ENCODE peak calls at places on chromosomes 1 and 21, in four cellular contexts. C, M, K and V are unnamed samples.

GRCh38 chr1:186374313-186375151 is 521 bp downstream of the TPR start:
- DNase-seq in M (peak), K (peak), C (peak), V (peak)

GRCh38 chr1:106675558-106675957 is 380.9 kb upstream of the PRMT6 start:
- DNase-seq in K (no peak), M (no peak), C (no peak), V (no peak)

GRCh38 chr1:89881415-89882058 is 60.7 kb downstream of the LRRC8D start:
- DNase-seq in C (no peak), M (no peak), K (peak), V (no peak)

GRCh38 chr21:23624281-23624680 is 1983.0 kb downstream of the MRPL39 start:
- DNase-seq in C (no peak), K (no peak), M (no peak), V (no peak)

GRCh38 chr1:20142001-20142710 is 3.0 kb downstream of the PLA2G2F start:
- DNase-seq in C (no peak), K (no peak), M (no peak), V (no peak)

GRCh38 chr1:197910120-197911110 is 6.8 kb upstream of the LHX9 start:
- DNase-seq in M (no peak), K (no peak), C (no peak), V (no peak)

GRCh38 chr1:205436776-205437485 is 15.1 kb upstream of the LEMD1 start:
- DNase-seq in K (no peak), M (no peak), C (no peak), V (no peak)

GRCh38 chr1:41493117-41493536 is 8.6 kb upstream of the EDN2 start:
- DNase-seq in M (peak), K (no peak), C (peak), V (peak)

GRCh38 chr1:167249702-167250101 is 29.0 kb downstream of the POU2F1 start:
- DNase-seq in C (no peak), K (no peak), M (no peak), V (no peak)

GRCh38 chr1:24503003-24503751 is 541 bp downstream of the RCAN3 start:
- DNase-seq in C (no peak), M (no peak), K (no peak), V (no peak)

GRCh38 chr1:27392778-27393635 is 585 bp downstream of the GPR3 start:
- DNase-seq in M (peak), K (no peak), C (no peak), V (no peak)

GRCh38 chr1:199116488-199116887 is 477.6 kb downstream of the PTPRC start:
- DNase-seq in C (no peak), K (no peak), M (no peak), V (no peak)

GRCh38 chr1:1137256-1138045 is 21.6 kb upstream of the C1orf159 start:
- DNase-seq in M (peak), C (no peak), K (no peak), V (no peak)

GRCh38 chr1:39272027-39272790 is 67.7 kb downstream of the MACF1 start:
- DNase-seq in C (peak), M (peak), K (peak), V (peak)

GRCh38 chr1:6347641-6348487 is 45.7 kb downstream of the ACOT7 start:
- DNase-seq in K (no peak), M (peak), C (peak), V (peak)

GRCh38 chr1:101073836-101074235 is 48.3 kb upstream of the DPH5 start:
- DNase-seq in K (no peak), C (no peak), M (no peak), V (no peak)

GRCh38 chr1:1563688-1564087 is 11.0 kb downstream of the SSU72 start:
- DNase-seq in C (no peak), K (no peak), M (no peak), V (no peak)

GRCh38 chr1:100130552-100131077 is 2.1 kb downstream of the SASS6 start:
- DNase-seq in M (no peak), C (peak), K (no peak), V (peak)

GRCh38 chr1:117122297-117123025 is 912 bp upstream of the TRIM45 start:
- DNase-seq in M (no peak), K (no peak), C (no peak), V (no peak)

GRCh38 chr1:228370439-228370940 is 36.1 kb downstream of the TRIM11 start:
- DNase-seq in C (no peak), M (no peak), K (no peak), V (no peak)

GRCh38 chr1:206467915-206468314 is 2.4 kb upstream of the IKBKE start:
- DNase-seq in K (no peak), M (no peak), C (peak), V (no peak)

GRCh38 chr1:244782056-244782455 is 53.4 kb upstream of the COX20 start:
- DNase-seq in K (no peak), C (peak), M (no peak), V (no peak)

GRCh38 chr21:36647279-36648093 is 51.4 kb upstream of the SIM2 start:
- DNase-seq in M (no peak), C (peak), K (no peak), V (peak)

GRCh38 chr1:155071701-155072100 is 6.9 kb upstream of the EFNA3 start:
- DNase-seq in M (no peak), C (no peak), K (no peak), V (no peak)

GRCh38 chr1:29709711-29710169 is 473.4 kb downstream of the PTPRU start:
- DNase-seq in M (no peak), C (peak), K (no peak), V (peak)

GRCh38 chr1:4083171-4084052 is 183.3 kb upstream of the C1orf174 start:
- DNase-seq in M (no peak), C (no peak), K (no peak), V (no peak)

GRCh38 chr1:11862890-11863289 is 4.1 kb upstream of the NPPB start:
- DNase-seq in C (no peak), M (no peak), K (no peak), V (peak)

GRCh38 chr21:44994581-44995171 is 54.8 kb downstream of the SLX9 start:
- DNase-seq in K (no peak), M (no peak), C (no peak), V (no peak)

GRCh38 chr1:229714964-229715603 is 89.0 kb downstream of the URB2 start:
- DNase-seq in C (peak), M (peak), K (no peak), V (peak)

GRCh38 chr1:6546326-6546725 is 8.0 kb downstream of the NOL9 start:
- DNase-seq in K (no peak), C (no peak), M (no peak), V (no peak)

GRCh38 chr1:109892476-109893368 is 17.9 kb upstream of the CSF1 start:
- DNase-seq in M (no peak), K (no peak), C (peak), V (peak)

GRCh38 chr1:70934197-70934961 is 113.2 kb downstream of the PTGER3 start:
- DNase-seq in K (no peak), M (no peak), C (no peak), V (no peak)

GRCh38 chr1:204868340-204868700 is 2.3 kb upstream of the NFASC start:
- DNase-seq in M (no peak), C (no peak), K (no peak), V (no peak)

GRCh38 chr1:26053718-26054572 is 8.0 kb upstream of the SLC30A2 start:
- DNase-seq in K (no peak), C (no peak), M (peak), V (no peak)
- TF ChIP-seq CTCF in K (no peak), C (no peak), M (peak), V (no peak)

GRCh38 chr1:182680901-182681300 is 3.5 kb downstream of the RGS8 start:
- DNase-seq in K (no peak), C (no peak), M (no peak), V (no peak)

GRCh38 chr1:182681516-182681915 is 2.9 kb downstream of the RGS8 start:
- DNase-seq in K (no peak), C (no peak), M (no peak), V (no peak)

GRCh38 chr1:182684128-182684828 is at the start of gene RGS8:
- DNase-seq in M (no peak), K (no peak), C (no peak), V (no peak)

GRCh38 chr1:182685186-182685585 is 799 bp upstream of the RGS8 start:
- DNase-seq in C (no peak), M (no peak), K (no peak), V (no peak)

DNA sequence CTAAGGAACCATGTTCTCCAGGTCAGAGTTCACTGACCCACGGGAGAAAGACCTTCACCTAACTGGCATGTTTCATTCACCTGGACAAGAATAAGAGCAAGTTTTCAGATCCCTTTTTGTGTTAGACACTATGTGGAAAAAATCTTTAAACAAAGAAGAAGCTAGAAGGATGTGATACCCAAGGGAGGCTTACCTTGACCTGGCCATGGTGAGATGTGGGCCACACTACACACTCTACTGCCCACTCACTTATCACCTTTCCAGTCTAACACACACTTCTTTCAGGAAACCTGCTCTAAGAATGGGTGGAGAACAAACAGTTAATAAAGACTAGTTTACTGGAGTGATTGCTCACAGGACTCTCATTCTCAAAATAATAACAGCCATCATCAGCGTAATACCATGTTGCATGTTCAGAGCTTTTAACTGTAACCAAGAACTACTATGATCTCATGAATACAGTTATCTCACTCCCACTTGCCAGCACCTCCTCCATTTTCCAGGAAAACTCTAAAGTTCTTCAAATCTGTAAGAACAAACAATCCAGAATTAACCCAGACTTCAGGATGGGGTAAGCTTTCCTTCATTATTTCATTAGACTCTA is 1.4 kb downstream of the RGS8 start:
- DNase-seq in K (no peak), C (no peak), M (no peak), V (no peak)
- TF ChIP-seq FOS in K (no peak), C (no peak), M (no peak), V (no peak)

DNA sequence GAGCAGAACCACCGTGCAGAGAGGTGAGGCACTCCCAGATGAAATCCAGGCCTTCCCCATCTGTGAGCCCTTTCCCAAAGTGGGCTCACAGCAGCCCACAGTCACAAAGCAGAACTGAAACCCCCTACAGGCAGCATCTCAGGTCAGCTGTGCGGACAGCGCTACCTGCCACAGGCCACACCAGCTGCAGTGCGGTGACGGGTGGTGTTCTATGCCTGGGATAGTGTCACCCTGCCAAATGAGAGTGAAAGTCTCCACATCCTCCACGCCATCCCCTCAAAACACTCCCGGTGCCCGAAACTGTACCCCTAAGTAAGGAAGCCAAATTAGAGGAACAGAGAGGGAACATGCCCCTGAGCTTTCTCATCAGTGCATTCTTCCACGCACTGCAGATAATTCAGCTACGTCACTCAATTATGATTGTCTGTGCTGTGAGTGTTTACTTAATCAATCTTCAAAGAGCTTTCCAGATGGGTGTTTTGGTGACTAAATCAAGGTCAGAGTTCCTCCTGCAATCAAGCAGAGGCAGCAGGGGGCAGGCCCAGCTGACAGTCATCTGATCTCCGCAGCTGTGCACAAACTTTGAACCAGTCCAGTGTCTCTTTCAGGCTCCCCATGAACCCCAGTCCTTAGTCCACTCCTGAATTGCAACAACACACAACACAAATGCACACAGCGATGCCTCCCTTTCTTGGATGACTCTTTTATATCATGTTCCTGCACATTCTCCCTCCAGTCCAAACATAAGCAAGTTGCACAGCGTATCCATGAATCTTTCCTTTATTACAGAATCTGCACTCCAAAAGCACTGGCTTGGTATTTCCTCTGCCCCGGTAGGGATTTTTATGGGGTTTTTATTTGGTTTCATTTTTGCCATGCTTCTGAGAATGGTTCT is 150.0 kb downstream of the TOMM20 start:
- DNase-seq in M (peak), K (peak), C (peak), V (peak)
- TF ChIP-seq CTCF in M (peak), K (peak), C (peak), V (no peak)

DNA sequence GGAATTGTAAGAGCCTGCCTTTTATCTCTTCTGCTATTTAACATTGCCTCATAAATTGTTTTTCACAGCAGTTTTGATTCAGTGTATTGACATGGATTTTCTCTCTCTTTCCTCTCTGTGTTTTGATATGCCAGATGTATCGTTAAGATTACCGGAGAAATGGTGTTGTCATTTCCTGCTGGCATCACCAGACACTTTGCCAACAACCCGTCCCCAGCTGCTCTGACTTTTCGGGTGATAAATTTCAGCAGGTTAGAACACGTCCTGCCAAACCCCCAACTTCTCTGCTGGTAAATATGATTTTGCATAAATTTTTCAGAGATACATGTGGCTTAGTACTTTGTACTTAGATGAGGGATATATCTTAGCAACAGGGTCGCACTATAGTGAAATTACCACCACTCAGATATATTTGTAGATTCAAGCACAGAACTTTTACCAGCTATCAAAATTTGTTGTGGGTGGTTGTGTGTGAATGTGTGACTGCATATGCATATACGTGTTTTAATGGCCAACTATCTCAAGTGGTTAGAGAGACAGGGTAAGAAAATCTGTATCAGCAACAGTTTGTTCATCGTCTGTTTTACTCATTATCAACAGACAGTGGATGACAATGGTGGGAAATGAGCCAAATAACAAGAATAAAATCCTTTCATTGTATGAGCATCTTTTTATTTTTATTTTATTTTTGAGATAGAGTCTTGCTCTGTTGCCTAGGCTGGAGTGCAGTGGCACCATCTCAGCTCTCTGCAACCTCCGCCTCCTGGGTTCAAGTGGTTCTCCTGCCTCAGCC is 22.9 kb upstream of the DYNLT5 start:
- DNase-seq in C (no peak), K (no peak), M (no peak), V (peak)
- TF ChIP-seq FOS in C (no peak), K (no peak), M (no peak), V (peak)

GRCh38 chr1:31421404-31422040 is 8.5 kb downstream of the SERINC2 start:
- DNase-seq in M (no peak), K (no peak), C (peak), V (no peak)
- TF ChIP-seq CTCF in M (peak), K (peak), C (peak), V (peak)

DNA sequence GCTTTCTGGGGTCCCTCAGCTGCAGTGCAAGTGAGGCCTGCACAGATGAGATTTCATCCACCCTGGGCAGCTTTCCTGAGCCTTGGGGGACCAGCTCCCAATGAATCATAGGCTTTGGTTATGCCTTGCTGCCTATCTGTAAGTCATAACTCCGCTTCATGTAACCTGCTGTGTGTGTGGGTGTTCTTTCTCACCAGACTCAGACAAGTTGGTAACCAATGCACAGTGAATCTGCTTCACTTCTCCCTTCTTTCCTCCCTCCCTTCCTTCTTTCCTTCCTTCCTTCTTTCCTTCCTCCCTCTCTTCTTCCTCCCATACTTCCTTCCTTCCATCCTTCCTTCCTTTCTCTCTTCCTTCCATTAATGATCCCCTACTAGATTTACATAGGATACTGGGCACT is 34.4 kb upstream of the PSMB2 start:
- DNase-seq in C (peak), M (no peak), K (no peak), V (no peak)
- TF ChIP-seq FOS in C (no peak), M (no peak), K (no peak), V (no peak)

GRCh38 chr1:31939484-31940329 is 1.5 kb upstream of the PTP4A2 start:
- DNase-seq in C (peak), M (peak), K (peak), V (peak)
- TF ChIP-seq CTCF in C (peak), M (peak), K (peak), V (peak)